ENCODE peak calls at places on chromosomes 2 and 18, in seven cellular contexts. Y, L, H, C, I, A and G are unnamed samples.

GRCh38 chr2:130828461-130828860 is 8.3 kb upstream of the ARHGEF4 start:
- DNase-seq in Y (peak; percentile 23), L (no peak), H (no peak), C (no peak), I (no peak), A (no peak), G (no peak)

GRCh38 chr2:37322368-37322767 is 2.3 kb downstream of the PRKD3 start:
- DNase-seq in Y (no peak), L (no peak), H (no peak), C (peak; percentile 50), I (no peak), A (peak; percentile 42), G (no peak)

GRCh38 chr2:42809131-42809875 is 16.9 kb upstream of the HAAO start:
- DNase-seq in Y (no peak), L (no peak), H (peak; percentile 46), C (peak; percentile 29), I (no peak), A (no peak), G (no peak)

GRCh38 chr2:96888082-96889011 is 18.5 kb upstream of the SEMA4C start:
- DNase-seq in Y (no peak), L (no peak), H (peak; percentile 71), C (no peak), I (no peak), A (no peak), G (no peak)

GRCh38 chr2:191637182-191638078 is 40.5 kb upstream of the NABP1 start:
- DNase-seq in Y (no peak), L (no peak), H (peak; percentile 52), C (no peak), I (no peak), A (peak; percentile 74), G (no peak)

GRCh38 chr2:205216580-205216979 is 465.7 kb upstream of the NRP2 start:
- DNase-seq in Y (no peak), L (no peak), H (peak; percentile 10), C (no peak), I (no peak), A (peak; percentile 30), G (no peak)

GRCh38 chr2:235901243-235901642 is 266.9 kb downstream of the GBX2 start:
- DNase-seq in Y (no peak), L (no peak), H (no peak), C (no peak), I (no peak), A (no peak), G (no peak)

GRCh38 chr2:239184968-239185903 is 215.6 kb downstream of the HDAC4 start:
- DNase-seq in Y (no peak), L (peak; percentile 15), H (no peak), C (no peak), I (no peak), A (no peak), G (no peak)

GRCh38 chr2:105761931-105762515 is 17.3 kb downstream of the NCK2 start:
- DNase-seq in Y (no peak), L (no peak), H (no peak), C (no peak), I (peak; percentile 93), A (peak; percentile 37), G (no peak)

GRCh38 chr2:85409719-85410583 is at the start of gene CAPG:
- DNase-seq in Y (peak; percentile 74), L (peak; percentile 59), H (peak; percentile 50), C (peak; percentile 65), I (no peak), A (no peak), G (no peak)

GRCh38 chr2:217947341-217948316 is 55.2 kb downstream of the TNS1 start:
- DNase-seq in Y (no peak), L (peak; percentile 11), H (no peak), C (no peak), I (peak; percentile 82), A (no peak), G (no peak)

GRCh38 chr2:9139491-9140443 is 66.8 kb upstream of the ASAP2 start:
- DNase-seq in Y (peak; percentile 73), L (peak; percentile 75), H (peak; percentile 86), C (peak; percentile 64), I (peak; percentile 86), A (no peak), G (no peak)

GRCh38 chr2:226002438-226002837 is 602.9 kb downstream of the NYAP2 start:
- DNase-seq in Y (no peak), L (no peak), H (peak; percentile 15), C (no peak), I (peak; percentile 1), A (peak; percentile 79), G (no peak)

GRCh38 chr2:20111311-20112131 is 60.1 kb upstream of the LAPTM4A start:
- DNase-seq in Y (peak; percentile 31), L (no peak), H (peak; percentile 8), C (no peak), I (no peak), A (no peak), G (no peak)

GRCh38 chr18:79092869-79093268 is 23.7 kb downstream of the ATP9B start:
- DNase-seq in Y (no peak), L (no peak), H (no peak), C (no peak), I (no peak), A (peak; percentile 43), G (no peak)

GRCh38 chr18:46070683-46071614 is 1.1 kb downstream of the PSTPIP2 start:
- DNase-seq in Y (no peak), L (no peak), H (no peak), C (no peak), I (peak; percentile 8), A (no peak), G (no peak)

GRCh38 chr2:133304344-133304743 is 263.9 kb downstream of the NCKAP5 start:
- DNase-seq in Y (no peak), L (no peak), H (no peak), C (no peak), I (no peak), A (no peak), G (no peak)

GRCh38 chr2:138282014-138282413 is 219.6 kb upstream of the SPOPL start:
- DNase-seq in Y (no peak), L (no peak), H (no peak), C (no peak), I (no peak), A (no peak), G (no peak)

GRCh38 chr2:233100192-233100998 is 40.3 kb downstream of the INPP5D start:
- DNase-seq in Y (no peak), L (no peak), H (no peak), C (peak; percentile 95), I (no peak), A (no peak), G (no peak)

GRCh38 chr2:212894026-212894425 is 257.4 kb downstream of the IKZF2 start:
- DNase-seq in Y (no peak), L (no peak), H (no peak), C (no peak), I (no peak), A (no peak), G (no peak)

GRCh38 chr2:212893216-212893615 is 258.2 kb downstream of the IKZF2 start:
- DNase-seq in Y (no peak), L (no peak), H (no peak), C (no peak), I (no peak), A (no peak), G (no peak)

GRCh38 chr2:212897296-212897695 is 254.1 kb downstream of the IKZF2 start:
- DNase-seq in Y (no peak), L (no peak), H (no peak), C (no peak), I (no peak), A (peak; percentile 23), G (no peak)

GRCh38 chr2:212891580-212891979 is 259.8 kb downstream of the IKZF2 start:
- DNase-seq in Y (no peak), L (no peak), H (no peak), C (no peak), I (no peak), A (no peak), G (no peak)

GRCh38 chr2:212892193-212892592 is 259.2 kb downstream of the IKZF2 start:
- DNase-seq in Y (no peak), L (no peak), H (peak; percentile 18), C (peak; percentile 68), I (peak; percentile 71), A (peak; percentile 38), G (peak; percentile 16)
- H3K4me3 ChIP-seq in Y (no peak overlapping the region), L (no peak overlapping the region), H (no peak overlapping the region), C (no peak overlapping the region), I (no peak overlapping the region), A (no peak overlapping the region), G (no peak overlapping the region)

DNA sequence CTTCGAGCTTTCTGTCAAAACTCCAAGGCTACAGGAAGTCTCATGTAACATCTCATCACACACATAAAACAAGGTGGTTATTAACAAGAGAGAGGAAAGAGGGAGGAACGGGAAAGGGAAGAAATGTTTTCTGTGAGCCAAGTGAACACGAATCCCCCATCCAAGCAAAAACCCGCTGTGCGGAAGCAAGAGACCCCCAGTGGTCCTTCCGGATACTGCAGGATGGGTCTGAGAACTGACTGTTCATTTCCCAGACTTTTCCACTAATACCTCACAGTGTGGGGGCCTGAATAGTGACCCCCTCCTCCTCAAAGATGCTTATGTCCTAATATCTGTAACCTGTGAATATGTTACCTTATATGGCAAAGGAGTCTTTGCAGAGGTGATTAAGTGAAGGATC is 19.0 kb upstream of the DIPK1C start:
- DNase-seq in Y (no peak), L (no peak), H (peak; percentile 61), C (no peak), I (peak; percentile 74), A (no peak), G (no peak)
- TF ChIP-seq CTCF in Y (no peak), L (peak; percentile 86), H (peak; percentile 57), C (peak; percentile 43), I (peak; percentile 71), A (peak; percentile 76), G (peak; percentile 80)

GRCh38 chr2:121599963-121600651 is 49.2 kb downstream of the CLASP1 start:
- DNase-seq in Y (no peak), L (no peak), H (no peak), C (no peak), I (no peak), A (peak; percentile 27), G (no peak)

GRCh38 chr2:121598087-121598486 is 51.2 kb downstream of the CLASP1 start:
- DNase-seq in Y (no peak), L (no peak), H (no peak), C (no peak), I (no peak), A (no peak), G (no peak)

GRCh38 chr2:121596221-121597080 is 52.8 kb downstream of the CLASP1 start:
- DNase-seq in Y (no peak), L (no peak), H (peak; percentile 52), C (peak; percentile 80), I (peak; percentile 60), A (peak; percentile 26), G (peak; percentile 7)

GRCh38 chr2:121591199-121591598 is 58.1 kb downstream of the CLASP1 start:
- DNase-seq in Y (no peak), L (no peak), H (no peak), C (no peak), I (no peak), A (no peak), G (no peak)

GRCh38 chr2:121595012-121595891 is 54.0 kb downstream of the CLASP1 start:
- DNase-seq in Y (no peak), L (no peak), H (no peak), C (no peak), I (no peak), A (no peak), G (no peak)
- H3K27ac ChIP-seq in Y (no peak overlapping the region), L (peak overlapping the region; percentile 82), H (no peak overlapping the region), C (peak overlapping the region; percentile 85), I (no peak overlapping the region), A (no peak overlapping the region), G (no peak overlapping the region)

DNA sequence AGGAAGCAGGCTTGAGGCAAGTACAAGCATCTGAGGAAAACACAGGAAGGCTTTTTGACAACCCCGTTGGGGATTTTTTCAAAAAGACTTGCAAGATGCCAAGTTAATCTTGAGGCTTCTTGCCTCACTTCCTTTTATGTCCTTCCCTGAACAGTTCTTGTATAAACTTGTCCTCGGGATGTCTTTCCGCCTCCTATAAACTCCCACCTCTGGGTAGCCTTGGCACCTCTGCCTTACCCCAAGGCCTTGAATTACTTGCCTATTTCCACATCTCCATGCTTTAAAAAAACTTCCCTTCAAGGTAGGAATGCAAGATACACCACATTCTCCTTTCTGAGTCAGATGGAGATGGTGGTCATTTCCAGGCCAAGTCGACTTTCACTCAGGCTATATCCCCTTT is 106.4 kb upstream of the RBBP8 start:
- DNase-seq in Y (no peak), L (no peak), H (no peak), C (no peak), I (no peak), A (peak; percentile 87), G (no peak)
- H3K4me3 ChIP-seq in Y (no peak overlapping the region), L (no peak overlapping the region), H (no peak overlapping the region), C (no peak overlapping the region), I (no peak overlapping the region), A (no peak overlapping the region), G (no peak overlapping the region)